ENCODE peak calls at places on chromosomes 12 and 14, in nine cellular contexts. One of them, this sample, is unnamed.

GRCh38 chr14:50047274-50047676 is 69.1 kb downstream of the VCPKMT start:
- DNase-seq in CD8-positive, alpha-beta T cell: no peak
- DNase-seq in CD4-positive, alpha-beta memory T cell: no peak
- DNase-seq in A549: no peak
- DNase-seq in effector memory CD4-positive, alpha-beta T cell: no peak
- DNase-seq in IMR-90: no peak
- DNase-seq in aorta: no peak
- DNase-seq in MM.1S: no peak
- DNase-seq in gastrocnemius medialis: no peak
- DNase-seq in this sample: no peak

GRCh38 chr12:2248901-2249381 is 196.2 kb downstream of the CACNA1C start:
- DNase-seq in CD8-positive, alpha-beta T cell: no peak
- DNase-seq in CD4-positive, alpha-beta memory T cell: no peak
- DNase-seq in A549: no peak
- DNase-seq in effector memory CD4-positive, alpha-beta T cell: no peak
- DNase-seq in IMR-90: peak
- DNase-seq in aorta: no peak
- DNase-seq in MM.1S: peak
- DNase-seq in gastrocnemius medialis: no peak
- DNase-seq in this sample: no peak

GRCh38 chr14:103122578-103123127 is 608 bp upstream of the TNFAIP2 start:
- DNase-seq in CD8-positive, alpha-beta T cell: peak
- DNase-seq in CD4-positive, alpha-beta memory T cell: no peak
- DNase-seq in A549: no peak
- DNase-seq in effector memory CD4-positive, alpha-beta T cell: no peak
- DNase-seq in IMR-90: no peak
- DNase-seq in aorta: no peak
- DNase-seq in MM.1S: no peak
- DNase-seq in gastrocnemius medialis: no peak
- DNase-seq in this sample: no peak

GRCh38 chr14:24275524-24276139 is 4.2 kb upstream of the RABGGTA start:
- DNase-seq in CD8-positive, alpha-beta T cell: no peak
- DNase-seq in CD4-positive, alpha-beta memory T cell: no peak
- DNase-seq in A549: no peak
- DNase-seq in effector memory CD4-positive, alpha-beta T cell: no peak
- DNase-seq in IMR-90: no peak
- DNase-seq in aorta: peak
- DNase-seq in MM.1S: no peak
- DNase-seq in gastrocnemius medialis: no peak
- DNase-seq in this sample: no peak

GRCh38 chr14:60008042-60008441 is 83.7 kb upstream of the PCNX4 start:
- DNase-seq in CD8-positive, alpha-beta T cell: no peak
- DNase-seq in CD4-positive, alpha-beta memory T cell: no peak
- DNase-seq in A549: no peak
- DNase-seq in effector memory CD4-positive, alpha-beta T cell: no peak
- DNase-seq in IMR-90: no peak
- DNase-seq in aorta: no peak
- DNase-seq in MM.1S: no peak
- DNase-seq in gastrocnemius medialis: no peak
- DNase-seq in this sample: no peak

GRCh38 chr14:59576332-59577294 is at the start of gene CCDC175:
- DNase-seq in CD8-positive, alpha-beta T cell: peak
- DNase-seq in CD4-positive, alpha-beta memory T cell: peak
- DNase-seq in A549: peak
- DNase-seq in effector memory CD4-positive, alpha-beta T cell: peak
- DNase-seq in IMR-90: peak
- DNase-seq in aorta: peak
- DNase-seq in MM.1S: peak
- DNase-seq in gastrocnemius medialis: peak
- DNase-seq in this sample: peak

GRCh38 chr14:59116984-59117415 is 71.5 kb upstream of the DAAM1 start:
- DNase-seq in CD8-positive, alpha-beta T cell: no peak
- DNase-seq in CD4-positive, alpha-beta memory T cell: no peak
- DNase-seq in A549: peak
- DNase-seq in effector memory CD4-positive, alpha-beta T cell: no peak
- DNase-seq in IMR-90: peak
- DNase-seq in aorta: no peak
- DNase-seq in MM.1S: no peak
- DNase-seq in gastrocnemius medialis: no peak
- DNase-seq in this sample: no peak

GRCh38 chr14:105627701-105628100 is 101.3 kb downstream of the TMEM121 start:
- DNase-seq in CD8-positive, alpha-beta T cell: no peak
- DNase-seq in CD4-positive, alpha-beta memory T cell: no peak
- DNase-seq in A549: no peak
- DNase-seq in effector memory CD4-positive, alpha-beta T cell: no peak
- DNase-seq in IMR-90: no peak
- DNase-seq in aorta: no peak
- DNase-seq in MM.1S: no peak
- DNase-seq in gastrocnemius medialis: no peak
- DNase-seq in this sample: no peak

GRCh38 chr12:5220835-5221234 is 177.2 kb downstream of the KCNA5 start:
- DNase-seq in CD8-positive, alpha-beta T cell: no peak
- DNase-seq in CD4-positive, alpha-beta memory T cell: peak
- DNase-seq in A549: no peak
- DNase-seq in effector memory CD4-positive, alpha-beta T cell: no peak
- DNase-seq in IMR-90: peak
- DNase-seq in aorta: no peak
- DNase-seq in MM.1S: no peak
- DNase-seq in gastrocnemius medialis: no peak
- DNase-seq in this sample: no peak

GRCh38 chr12:3520711-3521110 is 29.7 kb downstream of the PRMT8 start:
- DNase-seq in CD8-positive, alpha-beta T cell: no peak
- DNase-seq in CD4-positive, alpha-beta memory T cell: no peak
- DNase-seq in A549: no peak
- DNase-seq in effector memory CD4-positive, alpha-beta T cell: no peak
- DNase-seq in IMR-90: no peak
- DNase-seq in aorta: no peak
- DNase-seq in MM.1S: no peak
- DNase-seq in gastrocnemius medialis: no peak
- DNase-seq in this sample: no peak

GRCh38 chr12:3527181-3527580 is 36.2 kb downstream of the PRMT8 start:
- DNase-seq in CD8-positive, alpha-beta T cell: no peak
- DNase-seq in CD4-positive, alpha-beta memory T cell: no peak
- DNase-seq in A549: no peak
- DNase-seq in effector memory CD4-positive, alpha-beta T cell: no peak
- DNase-seq in IMR-90: peak
- DNase-seq in aorta: no peak
- DNase-seq in MM.1S: no peak
- DNase-seq in gastrocnemius medialis: no peak
- DNase-seq in this sample: no peak

GRCh38 chr12:3526776-3527175 is 35.8 kb downstream of the PRMT8 start:
- DNase-seq in CD8-positive, alpha-beta T cell: no peak
- DNase-seq in CD4-positive, alpha-beta memory T cell: no peak
- DNase-seq in A549: no peak
- DNase-seq in effector memory CD4-positive, alpha-beta T cell: no peak
- DNase-seq in IMR-90: no peak
- DNase-seq in aorta: no peak
- DNase-seq in MM.1S: no peak
- DNase-seq in gastrocnemius medialis: no peak
- DNase-seq in this sample: no peak

GRCh38 chr12:3523058-3523457 is 32.1 kb downstream of the PRMT8 start:
- DNase-seq in CD8-positive, alpha-beta T cell: no peak
- DNase-seq in CD4-positive, alpha-beta memory T cell: no peak
- DNase-seq in A549: no peak
- DNase-seq in effector memory CD4-positive, alpha-beta T cell: no peak
- DNase-seq in IMR-90: no peak
- DNase-seq in aorta: no peak
- DNase-seq in MM.1S: no peak
- DNase-seq in gastrocnemius medialis: no peak
- DNase-seq in this sample: no peak

DNA sequence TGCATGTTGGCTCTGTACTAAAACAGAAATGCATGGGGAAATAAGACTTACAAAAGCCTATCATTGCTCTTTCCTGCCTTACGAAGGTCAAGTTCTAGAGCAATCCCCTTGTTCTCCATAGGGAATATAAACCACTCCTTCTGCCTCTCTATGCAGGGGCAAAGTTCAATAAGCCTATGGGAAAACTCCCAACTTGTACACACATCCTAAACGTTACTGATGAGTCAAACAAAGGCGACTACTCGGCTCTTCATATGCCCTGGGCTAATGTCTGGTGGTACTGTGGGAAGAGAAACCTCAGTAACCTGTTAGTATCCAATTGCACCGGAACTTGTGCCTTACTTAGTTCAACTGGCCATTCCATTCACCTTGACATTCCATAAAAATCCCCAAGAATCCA is 32.7 kb downstream of the PRMT8 start:
- DNase-seq in CD8-positive, alpha-beta T cell: no peak
- DNase-seq in CD4-positive, alpha-beta memory T cell: no peak
- DNase-seq in A549: no peak
- DNase-seq in effector memory CD4-positive, alpha-beta T cell: no peak
- DNase-seq in IMR-90: no peak
- DNase-seq in aorta: no peak
- DNase-seq in MM.1S: no peak
- DNase-seq in gastrocnemius medialis: no peak
- DNase-seq in this sample: no peak
- H3K27ac ChIP-seq in CD8-positive, alpha-beta T cell: no peak
- H3K27ac ChIP-seq in CD4-positive, alpha-beta memory T cell: no peak
- H3K27ac ChIP-seq in A549: no peak
- H3K27ac ChIP-seq in effector memory CD4-positive, alpha-beta T cell: no peak
- H3K27ac ChIP-seq in IMR-90: no peak
- H3K27ac ChIP-seq in aorta: no peak
- H3K27ac ChIP-seq in MM.1S: no peak
- H3K27ac ChIP-seq in gastrocnemius medialis: no peak
- H3K27ac ChIP-seq in this sample: no peak

GRCh38 chr12:21940972-21941521 is at the start of gene ABCC9:
- DNase-seq in CD8-positive, alpha-beta T cell: peak
- DNase-seq in CD4-positive, alpha-beta memory T cell: peak
- DNase-seq in A549: no peak
- DNase-seq in effector memory CD4-positive, alpha-beta T cell: no peak
- DNase-seq in IMR-90: peak
- DNase-seq in aorta: peak
- DNase-seq in MM.1S: no peak
- DNase-seq in gastrocnemius medialis: peak
- DNase-seq in this sample: no peak

GRCh38 chr12:21940549-21940948 is 677 bp downstream of the ABCC9 start:
- DNase-seq in CD8-positive, alpha-beta T cell: no peak
- DNase-seq in CD4-positive, alpha-beta memory T cell: no peak
- DNase-seq in A549: no peak
- DNase-seq in effector memory CD4-positive, alpha-beta T cell: no peak
- DNase-seq in IMR-90: no peak
- DNase-seq in aorta: no peak
- DNase-seq in MM.1S: no peak
- DNase-seq in gastrocnemius medialis: no peak
- DNase-seq in this sample: no peak

GRCh38 chr12:21942377-21942703 is 1.1 kb upstream of the ABCC9 start:
- DNase-seq in CD8-positive, alpha-beta T cell: no peak
- DNase-seq in CD4-positive, alpha-beta memory T cell: no peak
- DNase-seq in A549: no peak
- DNase-seq in effector memory CD4-positive, alpha-beta T cell: no peak
- DNase-seq in IMR-90: no peak
- DNase-seq in aorta: no peak
- DNase-seq in MM.1S: no peak
- DNase-seq in gastrocnemius medialis: no peak
- DNase-seq in this sample: no peak

GRCh38 chr12:21939435-21939834 is 1.8 kb downstream of the ABCC9 start:
- DNase-seq in CD8-positive, alpha-beta T cell: no peak
- DNase-seq in CD4-positive, alpha-beta memory T cell: no peak
- DNase-seq in A549: no peak
- DNase-seq in effector memory CD4-positive, alpha-beta T cell: no peak
- DNase-seq in IMR-90: no peak
- DNase-seq in aorta: no peak
- DNase-seq in MM.1S: no peak
- DNase-seq in gastrocnemius medialis: no peak
- DNase-seq in this sample: no peak

GRCh38 chr12:21941522-21942376 is 523 bp upstream of the ABCC9 start:
- DNase-seq in CD8-positive, alpha-beta T cell: no peak
- DNase-seq in CD4-positive, alpha-beta memory T cell: no peak
- DNase-seq in A549: no peak
- DNase-seq in effector memory CD4-positive, alpha-beta T cell: no peak
- DNase-seq in IMR-90: peak
- DNase-seq in aorta: peak
- DNase-seq in MM.1S: no peak
- DNase-seq in gastrocnemius medialis: peak
- DNase-seq in this sample: peak
- H3K27ac ChIP-seq in CD8-positive, alpha-beta T cell: no peak
- H3K27ac ChIP-seq in CD4-positive, alpha-beta memory T cell: no peak
- H3K27ac ChIP-seq in A549: no peak
- H3K27ac ChIP-seq in effector memory CD4-positive, alpha-beta T cell: no peak
- H3K27ac ChIP-seq in IMR-90: no peak
- H3K27ac ChIP-seq in aorta: peak
- H3K27ac ChIP-seq in MM.1S: no peak
- H3K27ac ChIP-seq in gastrocnemius medialis: peak
- H3K27ac ChIP-seq in this sample: no peak

DNA sequence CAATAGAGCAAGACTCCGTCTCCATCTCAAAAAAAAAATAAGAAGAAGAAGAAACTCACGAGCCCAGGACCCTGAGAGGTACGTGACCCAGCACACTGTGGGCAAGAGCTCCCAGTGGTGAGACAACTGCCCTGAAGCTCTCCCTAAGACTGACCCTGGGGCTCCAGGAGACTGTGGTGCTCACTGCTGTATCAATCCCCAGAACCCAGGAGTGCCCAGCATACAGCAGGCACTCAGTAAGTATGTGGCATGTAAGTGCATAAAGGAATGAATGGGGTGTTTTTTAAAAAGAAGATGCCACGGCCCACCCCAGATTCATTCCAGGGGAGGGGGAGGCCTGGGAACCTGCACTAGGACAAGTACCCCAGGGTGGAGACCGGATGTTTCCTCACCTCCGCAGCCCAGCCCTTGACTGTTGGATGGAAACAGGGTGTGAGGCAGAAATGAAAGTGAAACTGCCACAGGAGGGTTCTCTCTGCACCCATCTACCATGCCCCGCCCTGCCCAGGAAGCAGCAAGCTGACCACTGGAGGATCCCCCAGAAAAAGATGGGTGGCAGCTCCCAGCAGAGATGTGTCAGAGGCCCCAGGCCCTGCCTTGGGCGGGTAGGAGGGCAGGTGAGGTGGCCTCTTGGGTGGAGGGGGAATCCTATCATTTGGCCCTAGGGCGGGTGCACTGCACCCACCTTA is 12.2 kb downstream of the ITPK1 start:
- DNase-seq in CD8-positive, alpha-beta T cell: peak
- DNase-seq in CD4-positive, alpha-beta memory T cell: peak
- DNase-seq in A549: no peak
- DNase-seq in effector memory CD4-positive, alpha-beta T cell: peak
- DNase-seq in IMR-90: no peak
- DNase-seq in aorta: no peak
- DNase-seq in MM.1S: peak
- DNase-seq in gastrocnemius medialis: no peak
- DNase-seq in this sample: no peak
- H3K27ac ChIP-seq in CD8-positive, alpha-beta T cell: peak
- H3K27ac ChIP-seq in CD4-positive, alpha-beta memory T cell: peak
- H3K27ac ChIP-seq in A549: no peak
- H3K27ac ChIP-seq in effector memory CD4-positive, alpha-beta T cell: peak
- H3K27ac ChIP-seq in IMR-90: no peak
- H3K27ac ChIP-seq in aorta: no peak
- H3K27ac ChIP-seq in MM.1S: peak
- H3K27ac ChIP-seq in gastrocnemius medialis: no peak
- H3K27ac ChIP-seq in this sample: no peak

DNA sequence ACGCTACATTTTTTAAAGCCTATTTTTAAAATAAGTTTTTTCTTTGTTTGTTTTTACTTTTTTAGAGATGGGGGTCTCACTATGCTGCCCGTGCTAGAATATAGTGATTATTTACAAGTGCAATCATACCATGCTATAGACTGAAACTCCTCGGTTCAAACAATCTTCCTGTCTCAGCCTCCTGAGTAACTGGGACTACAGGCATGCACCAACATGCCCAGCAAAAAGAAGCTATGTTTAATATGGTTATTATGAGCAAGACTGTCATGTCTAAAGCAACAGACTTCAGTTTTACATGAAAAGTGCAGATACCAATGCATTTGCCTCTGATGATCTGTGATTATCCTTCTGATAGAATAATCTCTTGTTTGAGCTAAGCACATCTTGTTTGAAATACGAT is 45.6 kb upstream of the SGPP1 start:
- DNase-seq in CD8-positive, alpha-beta T cell: no peak
- DNase-seq in CD4-positive, alpha-beta memory T cell: no peak
- DNase-seq in A549: no peak
- DNase-seq in effector memory CD4-positive, alpha-beta T cell: no peak
- DNase-seq in IMR-90: no peak
- DNase-seq in aorta: no peak
- DNase-seq in MM.1S: no peak
- DNase-seq in gastrocnemius medialis: no peak
- DNase-seq in this sample: no peak
- H3K27ac ChIP-seq in CD8-positive, alpha-beta T cell: no peak
- H3K27ac ChIP-seq in CD4-positive, alpha-beta memory T cell: no peak
- H3K27ac ChIP-seq in A549: no peak
- H3K27ac ChIP-seq in effector memory CD4-positive, alpha-beta T cell: no peak
- H3K27ac ChIP-seq in IMR-90: peak
- H3K27ac ChIP-seq in aorta: no peak
- H3K27ac ChIP-seq in MM.1S: no peak
- H3K27ac ChIP-seq in gastrocnemius medialis: no peak
- H3K27ac ChIP-seq in this sample: no peak